ENCODE peak calls at places on chromosomes 11 and 22, in eight cellular contexts. K is mammary epithelial cell, A is Peyer's patch, T is IMR-90, Q is right lobe of liver, W is Karpas-422, I is small intestine, C is tibial artery. D is an unnamed sample.

GRCh38 chr11:111189466-111189865 is 56.1 kb upstream of the POU2AF2 start:
- DNase-seq in K (no peak), A (no peak), T (peak; percentile 35), Q (no peak), W (no peak), I (no peak), C (no peak), D (no peak)

GRCh38 chr22:37749223-37749622 is 52.4 kb downstream of the TRIOBP start:
- DNase-seq in K (peak; percentile 48), A (no peak), T (no peak), Q (no peak), W (no peak), I (no peak), C (no peak), D (no peak)

GRCh38 chr11:1041936-1042608 is 5.6 kb upstream of the MUC6 start:
- DNase-seq in K (no peak), A (no peak), T (no peak), Q (peak; percentile 57), W (no peak), I (peak; percentile 53), C (peak; percentile 51), D (no peak)

GRCh38 chr11:111528557-111528956 is 12.0 kb upstream of the LAYN start:
- DNase-seq in K (no peak), A (no peak), T (peak; percentile 24), Q (no peak), W (peak; percentile 85), I (no peak), C (no peak), D (no peak)

GRCh38 chr11:107705027-107705426 is 6.8 kb downstream of the SLN start:
- DNase-seq in K (peak; percentile 89), A (no peak), T (peak; percentile 92), Q (no peak), W (no peak), I (no peak), C (no peak), D (peak; percentile 70)

GRCh38 chr11:64321533-64321932 is 3.6 kb downstream of the PRDX5 start:
- DNase-seq in K (peak; percentile 93), A (peak; percentile 74), T (peak; percentile 38), Q (no peak), W (no peak), I (peak; percentile 92), C (no peak), D (no peak)

GRCh38 chr11:1770528-1770927 is 6.8 kb upstream of the CTSD start:
- DNase-seq in K (peak; percentile 41), A (peak; percentile 47), T (no peak), Q (no peak), W (no peak), I (no peak), C (peak; percentile 43), D (no peak)

GRCh38 chr22:24002272-24002671 is 3.0 kb downstream of the GSTT4 start:
- DNase-seq in K (no peak), A (no peak), T (no peak), Q (no peak), W (peak; percentile 23), I (no peak), C (no peak), D (no peak)

GRCh38 chr22:31001124-31001770 is 32.2 kb downstream of the TUG1 start:
- DNase-seq in K (no peak), A (no peak), T (no peak), Q (peak; percentile 75), W (no peak), I (no peak), C (no peak), D (no peak)

GRCh38 chr11:33904128-33904527 is 12.3 kb upstream of the LMO2 start:
- DNase-seq in K (no peak), A (no peak), T (no peak), Q (no peak), W (no peak), I (no peak), C (no peak), D (no peak)

GRCh38 chr22:40512426-40513136 is 123.9 kb downstream of the MRTFA start:
- DNase-seq in K (peak; percentile 94), A (no peak), T (peak; percentile 99), Q (no peak), W (no peak), I (no peak), C (peak; percentile 76), D (peak; percentile 74)

GRCh38 chr22:49825944-49826602 is 1.6 kb downstream of the BRD1 start:
- DNase-seq in K (peak; percentile 46), A (peak; percentile 71), T (peak; percentile 72), Q (no peak), W (peak; percentile 71), I (peak; percentile 76), C (no peak), D (peak; percentile 27)

GRCh38 chr11:77093987-77094840 is 8.4 kb upstream of the OMP start:
- DNase-seq in K (no peak), A (no peak), T (no peak), Q (peak; percentile 42), W (no peak), I (no peak), C (peak; percentile 51), D (peak; percentile 36)

DNA sequence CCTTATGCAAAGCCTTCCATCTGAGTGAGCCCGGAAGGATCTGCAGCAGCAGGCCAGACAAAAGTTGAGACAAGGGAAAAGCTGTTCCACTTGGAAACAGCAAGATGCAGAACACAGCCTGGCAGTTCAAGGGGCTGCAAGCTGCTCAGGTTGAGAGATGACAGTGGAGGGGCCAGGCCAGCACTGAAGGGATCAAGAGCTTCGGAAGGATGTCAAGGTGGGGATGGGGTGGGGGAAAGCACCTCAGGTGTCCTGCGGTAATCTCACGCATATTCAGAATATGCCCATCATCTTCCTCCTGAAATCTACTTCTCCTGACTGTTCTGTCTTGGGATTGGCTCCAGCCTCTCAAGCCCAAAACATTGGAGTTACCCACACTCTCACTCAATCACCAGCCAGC is 35.7 kb downstream of the GAB4 start:
- DNase-seq in K (no peak), A (no peak), T (no peak), Q (no peak), W (no peak), I (no peak), C (no peak), D (no peak)
- H3K9me3 ChIP-seq in K (peaks cover 7% of the 10 kb centered on the region), A (no peaks in the 10 kb centered on the region), T (peaks cover 14% of the 10 kb centered on the region), Q (no peaks in the 10 kb centered on the region), W (no peaks in the 10 kb centered on the region), I (no peaks in the 10 kb centered on the region), C (no peaks in the 10 kb centered on the region), D (no peaks in the 10 kb centered on the region)

GRCh38 chr22:35506259-35506570 is 34.4 kb upstream of the RASD2 start:
- DNase-seq in K (peak; percentile 66), A (no peak), T (peak; percentile 62), Q (no peak), W (no peak), I (no peak), C (no peak), D (no peak)
- H3K27me3 ChIP-seq in K (no peaks in the 10 kb centered on the region), A (no peaks in the 10 kb centered on the region), T (no peaks in the 10 kb centered on the region), Q (no peaks in the 10 kb centered on the region), W (no peaks in the 10 kb centered on the region), I (no peaks in the 10 kb centered on the region), C (no peaks in the 10 kb centered on the region), D (peaks cover 9% of the 10 kb centered on the region)

GRCh38 chr11:125304111-125304639 is 139.6 kb downstream of the PKNOX2 start:
- DNase-seq in K (no peak), A (no peak), T (no peak), Q (no peak), W (no peak), I (no peak), C (no peak), D (no peak)
- H3K4me3 ChIP-seq in K (no peak overlapping the region), A (no peak overlapping the region), T (no peak overlapping the region), Q (no peak overlapping the region), W (no peak overlapping the region), I (no peak overlapping the region), C (no peak overlapping the region), D (no peak overlapping the region)

DNA sequence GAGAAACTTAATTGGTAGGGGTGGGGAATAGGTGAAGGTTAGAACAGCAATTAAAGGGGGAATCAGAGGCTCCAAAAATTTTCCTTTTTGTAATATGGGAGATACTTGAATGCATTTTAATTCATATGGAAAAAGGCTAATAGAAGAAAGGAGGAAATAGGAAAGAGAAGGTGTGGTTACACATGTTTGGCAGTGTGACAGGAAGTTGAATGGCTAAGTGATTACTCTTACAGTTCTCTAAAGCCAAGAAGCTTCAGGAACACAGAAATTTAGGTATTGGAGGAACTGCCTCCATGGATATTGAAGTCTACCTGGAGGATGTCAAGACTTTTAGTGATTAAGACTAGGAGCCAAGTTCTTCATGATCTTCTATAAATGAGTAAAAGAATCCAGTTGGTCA is 6.3 kb downstream of the NXPE2 start:
- DNase-seq in K (no peak), A (no peak), T (no peak), Q (no peak), W (no peak), I (no peak), C (no peak), D (no peak)
- H3K9me3 ChIP-seq in K (no peaks in the 10 kb centered on the region), A (no peaks in the 10 kb centered on the region), T (no peaks in the 10 kb centered on the region), Q (peaks cover 8% of the 10 kb centered on the region), W (no peaks in the 10 kb centered on the region), I (no peaks in the 10 kb centered on the region), C (no peaks in the 10 kb centered on the region), D (peaks cover 4% of the 10 kb centered on the region)

GRCh38 chr11:120394119-120394518 is 57.9 kb downstream of the ARHGEF12 start:
- DNase-seq in K (no peak), A (no peak), T (no peak), Q (no peak), W (no peak), I (no peak), C (no peak), D (no peak)
- H3K27me3 ChIP-seq in K (no peaks in the 10 kb centered on the region), A (no peaks in the 10 kb centered on the region), T (no peaks in the 10 kb centered on the region), Q (no peaks in the 10 kb centered on the region), W (no peaks in the 10 kb centered on the region), I (no peaks in the 10 kb centered on the region), C (no peaks in the 10 kb centered on the region), D (no peaks in the 10 kb centered on the region)

DNA sequence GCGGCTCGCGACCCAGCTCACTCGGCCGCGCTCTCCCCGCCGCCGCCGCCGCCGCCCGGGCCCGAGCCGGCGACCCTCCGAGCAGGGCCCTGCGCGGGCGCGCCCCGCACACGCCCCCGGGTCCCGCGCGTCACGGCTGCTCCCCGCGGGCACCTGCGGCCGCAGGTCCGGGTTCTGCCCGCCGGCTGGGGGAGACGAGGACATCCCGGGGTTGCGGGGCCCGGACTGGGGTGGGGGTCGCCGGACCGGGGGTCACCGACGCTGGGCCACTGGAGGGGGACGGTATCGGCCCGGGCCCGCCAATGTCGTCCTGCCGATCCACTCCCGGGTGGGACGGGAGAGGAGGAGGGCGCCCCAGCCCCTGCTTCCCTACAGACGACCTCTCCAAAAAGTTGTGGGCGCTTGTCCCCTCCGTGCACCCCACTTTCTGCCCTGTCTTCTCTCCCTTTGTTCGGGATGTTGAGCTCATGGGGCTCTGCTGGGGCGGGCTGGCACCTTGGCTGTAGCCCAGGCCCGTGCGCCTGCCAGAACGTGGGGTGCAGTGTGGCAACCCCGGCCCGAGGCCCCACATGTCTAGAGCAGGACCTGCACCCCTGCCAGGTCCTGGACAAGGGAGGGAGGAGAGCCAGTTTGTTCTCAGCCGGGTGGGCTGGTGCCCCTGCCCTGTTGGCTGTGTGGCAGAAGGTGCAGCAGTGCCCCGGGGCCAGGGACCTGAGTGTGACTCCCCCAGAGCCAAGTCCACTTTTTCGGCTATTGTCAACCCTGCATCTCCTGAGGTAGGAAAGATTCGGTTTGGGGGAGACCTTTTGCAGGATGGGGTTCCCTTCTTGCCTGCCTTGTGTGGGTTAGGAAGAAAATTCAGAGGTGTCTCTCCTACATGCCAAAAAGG is 40.2 kb upstream of the CELSR1 start:
- DNase-seq in K (no peak), A (peak; percentile 52), T (no peak), Q (peak; percentile 63), W (peak; percentile 59), I (peak; percentile 40), C (peak; percentile 71), D (no peak)
- H3K4me3 ChIP-seq in K (peak overlapping the region; percentile 54), A (peak overlapping the region; percentile 93), T (peak overlapping the region; percentile 83), Q (peak overlapping the region; percentile 66), W (peak overlapping the region; percentile 60), I (peak overlapping the region; percentile 84), C (peak overlapping the region; percentile 62), D (peak overlapping the region; percentile 54)

D was measured in MG63.